ENCODE peak calls at places on chromosome 20, in seven cellular contexts. One of them, this sample, is unnamed.
A peak's percentile ranks its signal among the peaks of the same experiment; 100 is the strongest.

GRCh38 chr20:62734881-62735280 is 26.2 kb downstream of the NTSR1 start:
- DNase-seq in naive thymus-derived CD4-positive, alpha-beta T cell: no peak
- DNase-seq in NCI-H2081: no peak
- DNase-seq in GM23248: no peak
- DNase-seq in heart right ventricle: no peak
- DNase-seq in CD8-positive, alpha-beta T cell: no peak
- DNase-seq in NCI-H1694 treated with DMSO at 0.1 percent for 48 hours: no peak
- DNase-seq in this sample: no peak

GRCh38 chr20:24752612-24753011 is 196.5 kb upstream of the CST7 start:
- DNase-seq in naive thymus-derived CD4-positive, alpha-beta T cell: no peak
- DNase-seq in NCI-H2081: no peak
- DNase-seq in GM23248: no peak
- DNase-seq in heart right ventricle: no peak
- DNase-seq in CD8-positive, alpha-beta T cell: no peak
- DNase-seq in NCI-H1694 treated with DMSO at 0.1 percent for 48 hours: no peak
- DNase-seq in this sample: peak; percentile 36

GRCh38 chr20:8720089-8720488 is 348.8 kb upstream of the PLCB4 start:
- DNase-seq in naive thymus-derived CD4-positive, alpha-beta T cell: no peak
- DNase-seq in NCI-H2081: no peak
- DNase-seq in GM23248: peak; percentile 41
- DNase-seq in heart right ventricle: no peak
- DNase-seq in CD8-positive, alpha-beta T cell: no peak
- DNase-seq in NCI-H1694 treated with DMSO at 0.1 percent for 48 hours: peak; percentile 71
- DNase-seq in this sample: no peak

GRCh38 chr20:36030143-36030542 is 61.8 kb downstream of the CNBD2 start:
- DNase-seq in naive thymus-derived CD4-positive, alpha-beta T cell: no peak
- DNase-seq in NCI-H2081: no peak
- DNase-seq in GM23248: no peak
- DNase-seq in heart right ventricle: peak; percentile 31
- DNase-seq in CD8-positive, alpha-beta T cell: no peak
- DNase-seq in NCI-H1694 treated with DMSO at 0.1 percent for 48 hours: no peak
- DNase-seq in this sample: no peak

GRCh38 chr20:31859998-31860380 is 10.3 kb downstream of the DUSP15 start:
- DNase-seq in naive thymus-derived CD4-positive, alpha-beta T cell: no peak
- DNase-seq in NCI-H2081: no peak
- DNase-seq in GM23248: no peak
- DNase-seq in heart right ventricle: no peak
- DNase-seq in CD8-positive, alpha-beta T cell: no peak
- DNase-seq in NCI-H1694 treated with DMSO at 0.1 percent for 48 hours: no peak
- DNase-seq in this sample: no peak

GRCh38 chr20:54606384-54606783 is 131.0 kb downstream of the DOK5 start:
- DNase-seq in naive thymus-derived CD4-positive, alpha-beta T cell: no peak
- DNase-seq in NCI-H2081: no peak
- DNase-seq in GM23248: no peak
- DNase-seq in heart right ventricle: no peak
- DNase-seq in CD8-positive, alpha-beta T cell: no peak
- DNase-seq in NCI-H1694 treated with DMSO at 0.1 percent for 48 hours: no peak
- DNase-seq in this sample: no peak

GRCh38 chr20:64006902-64007301 is 26.0 kb downstream of the PRPF6 start:
- DNase-seq in naive thymus-derived CD4-positive, alpha-beta T cell: no peak
- DNase-seq in NCI-H2081: peak; percentile 51
- DNase-seq in GM23248: no peak
- DNase-seq in heart right ventricle: no peak
- DNase-seq in CD8-positive, alpha-beta T cell: no peak
- DNase-seq in NCI-H1694 treated with DMSO at 0.1 percent for 48 hours: no peak
- DNase-seq in this sample: no peak

GRCh38 chr20:41140226-41141133 is 3.1 kb downstream of the PLCG1 start:
- DNase-seq in naive thymus-derived CD4-positive, alpha-beta T cell: no peak
- DNase-seq in NCI-H2081: no peak
- DNase-seq in GM23248: no peak
- DNase-seq in heart right ventricle: no peak
- DNase-seq in CD8-positive, alpha-beta T cell: no peak
- DNase-seq in NCI-H1694 treated with DMSO at 0.1 percent for 48 hours: no peak
- DNase-seq in this sample: no peak

GRCh38 chr20:63911171-63911570 is 16.2 kb downstream of the DNAJC5 start:
- DNase-seq in naive thymus-derived CD4-positive, alpha-beta T cell: no peak
- DNase-seq in NCI-H2081: no peak
- DNase-seq in GM23248: peak; percentile 78
- DNase-seq in heart right ventricle: no peak
- DNase-seq in CD8-positive, alpha-beta T cell: no peak
- DNase-seq in NCI-H1694 treated with DMSO at 0.1 percent for 48 hours: no peak
- DNase-seq in this sample: no peak

GRCh38 chr20:63007722-63008488 is 1.1 kb upstream of the BHLHE23 start:
- DNase-seq in naive thymus-derived CD4-positive, alpha-beta T cell: no peak
- DNase-seq in NCI-H2081: no peak
- DNase-seq in GM23248: no peak
- DNase-seq in heart right ventricle: peak; percentile 12
- DNase-seq in CD8-positive, alpha-beta T cell: no peak
- DNase-seq in NCI-H1694 treated with DMSO at 0.1 percent for 48 hours: no peak
- DNase-seq in this sample: no peak

GRCh38 chr20:39289316-39289715 is 327.2 kb downstream of the DHX35 start:
- DNase-seq in naive thymus-derived CD4-positive, alpha-beta T cell: no peak
- DNase-seq in NCI-H2081: no peak
- DNase-seq in GM23248: no peak
- DNase-seq in heart right ventricle: no peak
- DNase-seq in CD8-positive, alpha-beta T cell: no peak
- DNase-seq in NCI-H1694 treated with DMSO at 0.1 percent for 48 hours: no peak
- DNase-seq in this sample: no peak

GRCh38 chr20:10171864-10172751 is 46.5 kb upstream of the SNAP25 start:
- DNase-seq in naive thymus-derived CD4-positive, alpha-beta T cell: no peak
- DNase-seq in NCI-H2081: peak; percentile 91
- DNase-seq in GM23248: peak; percentile 65
- DNase-seq in heart right ventricle: peak; percentile 15
- DNase-seq in CD8-positive, alpha-beta T cell: no peak
- DNase-seq in NCI-H1694 treated with DMSO at 0.1 percent for 48 hours: peak; percentile 61
- DNase-seq in this sample: peak; percentile 81

GRCh38 chr20:62195736-62196135 is 12.9 kb downstream of the MTG2 start:
- DNase-seq in naive thymus-derived CD4-positive, alpha-beta T cell: no peak
- DNase-seq in NCI-H2081: no peak
- DNase-seq in GM23248: no peak
- DNase-seq in heart right ventricle: peak; percentile 5
- DNase-seq in CD8-positive, alpha-beta T cell: no peak
- DNase-seq in NCI-H1694 treated with DMSO at 0.1 percent for 48 hours: no peak
- DNase-seq in this sample: no peak

GRCh38 chr20:10557685-10558084 is 116.1 kb downstream of the JAG1 start:
- DNase-seq in naive thymus-derived CD4-positive, alpha-beta T cell: no peak
- DNase-seq in NCI-H2081: no peak
- DNase-seq in GM23248: no peak
- DNase-seq in heart right ventricle: no peak
- DNase-seq in CD8-positive, alpha-beta T cell: no peak
- DNase-seq in NCI-H1694 treated with DMSO at 0.1 percent for 48 hours: peak; percentile 51
- DNase-seq in this sample: no peak

GRCh38 chr20:642398-643174 is 10.4 kb downstream of the SRXN1 start:
- DNase-seq in naive thymus-derived CD4-positive, alpha-beta T cell: no peak
- DNase-seq in NCI-H2081: no peak
- DNase-seq in GM23248: peak; percentile 40
- DNase-seq in heart right ventricle: peak; percentile 62
- DNase-seq in CD8-positive, alpha-beta T cell: no peak
- DNase-seq in NCI-H1694 treated with DMSO at 0.1 percent for 48 hours: no peak
- DNase-seq in this sample: no peak

GRCh38 chr20:51661609-51662178 is 106.5 kb downstream of the ATP9A start:
- DNase-seq in naive thymus-derived CD4-positive, alpha-beta T cell: no peak
- DNase-seq in NCI-H2081: no peak
- DNase-seq in GM23248: peak; percentile 72
- DNase-seq in heart right ventricle: no peak
- DNase-seq in CD8-positive, alpha-beta T cell: peak; percentile 25
- DNase-seq in NCI-H1694 treated with DMSO at 0.1 percent for 48 hours: no peak
- DNase-seq in this sample: peak; percentile 81

GRCh38 chr20:53891306-53891894 is 179.0 kb downstream of the BCAS1 start:
- DNase-seq in naive thymus-derived CD4-positive, alpha-beta T cell: no peak
- DNase-seq in NCI-H2081: no peak
- DNase-seq in GM23248: peak; percentile 68
- DNase-seq in heart right ventricle: no peak
- DNase-seq in CD8-positive, alpha-beta T cell: no peak
- DNase-seq in NCI-H1694 treated with DMSO at 0.1 percent for 48 hours: no peak
- DNase-seq in this sample: no peak

GRCh38 chr20:48822879-48823385 is 4.9 kb downstream of the PREX1 start:
- DNase-seq in naive thymus-derived CD4-positive, alpha-beta T cell: no peak
- DNase-seq in NCI-H2081: no peak
- DNase-seq in GM23248: no peak
- DNase-seq in heart right ventricle: no peak
- DNase-seq in CD8-positive, alpha-beta T cell: no peak
- DNase-seq in NCI-H1694 treated with DMSO at 0.1 percent for 48 hours: no peak
- DNase-seq in this sample: no peak

GRCh38 chr20:58706975-58707681 is 14.5 kb downstream of the NPEPL1 start:
- DNase-seq in naive thymus-derived CD4-positive, alpha-beta T cell: no peak
- DNase-seq in NCI-H2081: no peak
- DNase-seq in GM23248: no peak
- DNase-seq in heart right ventricle: no peak
- DNase-seq in CD8-positive, alpha-beta T cell: no peak
- DNase-seq in NCI-H1694 treated with DMSO at 0.1 percent for 48 hours: no peak
- DNase-seq in this sample: peak; percentile 33

GRCh38 chr20:44728835-44729342 is 13.7 kb downstream of the CCN5 start:
- DNase-seq in naive thymus-derived CD4-positive, alpha-beta T cell: no peak
- DNase-seq in NCI-H2081: peak; percentile 60
- DNase-seq in GM23248: peak; percentile 93
- DNase-seq in heart right ventricle: peak; percentile 71
- DNase-seq in CD8-positive, alpha-beta T cell: no peak
- DNase-seq in NCI-H1694 treated with DMSO at 0.1 percent for 48 hours: peak; percentile 18
- DNase-seq in this sample: no peak